ENCODE peak calls at places on chromosomes 7 and 10, in seven cellular contexts. Q is upper lobe of left lung; K is brain microvascular endothelial cell; T is Right ventricle myocardium superior; A is T-helper 9 cell; I is activated CD4-positive, alpha-beta T cell treated with anti-CD3 and anti-CD28 coated beads for 4 hours; V is naive thymus-derived CD8-positive, alpha-beta T cell. Z is an unnamed sample.

GRCh38 chr10:122515588-122516231 is 44.8 kb upstream of the DMBT1 start:
- DNase-seq in I (peak), A (peak), V (peak), Q (no peak), T (no peak), K (no peak), Z (no peak)

GRCh38 chr10:9311702-9312499 is 1257.4 kb downstream of the GATA3 start:
- DNase-seq in Q (no peak), V (no peak), K (no peak), A (no peak), T (no peak), I (no peak), Z (no peak)

GRCh38 chr10:16712883-16713282 is 104.3 kb downstream of the RSU1 start:
- DNase-seq in I (no peak), Q (no peak), T (no peak), K (no peak), V (no peak), A (no peak), Z (no peak)

GRCh38 chr7:21365866-21366624 is 61.8 kb upstream of the SP4 start:
- DNase-seq in Q (no peak), T (no peak), I (no peak), V (no peak), A (no peak), K (peak), Z (no peak)

GRCh38 chr7:46115410-46115809 is 194.3 kb upstream of the IGFBP3 start:
- DNase-seq in T (no peak), Q (no peak), V (no peak), A (no peak), I (no peak), K (peak), Z (no peak)

GRCh38 chr7:149475121-149476045 is 14.5 kb upstream of the ZNF777 start:
- DNase-seq in A (no peak), K (no peak), T (no peak), Q (no peak), I (no peak), V (no peak), Z (no peak)

GRCh38 chr7:141731476-141732149 is 6.5 kb upstream of the SSBP1 start:
- DNase-seq in K (no peak), T (no peak), A (no peak), V (no peak), Q (no peak), I (no peak), Z (no peak)

GRCh38 chr7:71716741-71717140 is 584.8 kb downstream of the GALNT17 start:
- DNase-seq in K (no peak), A (no peak), Q (no peak), V (no peak), I (no peak), T (no peak), Z (no peak)

GRCh38 chr10:201328-201771 is 66.1 kb downstream of the ZMYND11 start:
- DNase-seq in A (no peak), T (no peak), I (no peak), K (no peak), Q (no peak), V (no peak), Z (no peak)